ENCODE peak calls at places on chromosomes 6 and 20, in six cellular contexts. A is ureter, W is GM23338, Q is fibroblast of pulmonary artery, R is GM20000, V is SW 1271. Y is an unnamed sample.

GRCh38 chr6:35561113-35561512 is 48.4 kb upstream of the TULP1 start:
- DNase-seq in A (no peak), W (no peak), Q (no peak), R (no peak), V (no peak), Y (no peak)

GRCh38 chr6:151338816-151339215 is 52.5 kb downstream of the ZBTB2 start:
- DNase-seq in A (no peak), W (no peak), Q (no peak), R (no peak), V (no peak), Y (no peak)

GRCh38 chr20:23340524-23340923 is 10.1 kb upstream of the NXT1 start:
- DNase-seq in A (peak; percentile 81), W (peak; percentile 80), Q (peak; percentile 86), R (no peak), V (peak; percentile 18), Y (no peak)

GRCh38 chr6:88538130-88538706 is 372.1 kb upstream of the CNR1 start:
- DNase-seq in A (no peak), W (peak; percentile 79), Q (peak; percentile 12), R (peak; percentile 41), V (no peak), Y (no peak)

GRCh38 chr6:153392156-153392555 is 261.1 kb upstream of the RGS17 start:
- DNase-seq in A (no peak), W (no peak), Q (no peak), R (no peak), V (no peak), Y (no peak)

GRCh38 chr6:1538348-1538747 is 71.4 kb upstream of the FOXC1 start:
- DNase-seq in A (no peak), W (no peak), Q (no peak), R (no peak), V (no peak), Y (no peak)

GRCh38 chr20:8587246-8587645 is 455.2 kb downstream of the PLCB1 start:
- DNase-seq in A (no peak), W (no peak), Q (peak; percentile 32), R (no peak), V (no peak), Y (no peak)

GRCh38 chr6:152748843-152749242 is 1.8 kb upstream of the VIP start:
- DNase-seq in A (no peak), W (peak; percentile 44), Q (peak; percentile 51), R (no peak), V (no peak), Y (peak; percentile 5)

GRCh38 chr6:31094389-31094881 is 17.9 kb downstream of the C6orf15 start:
- DNase-seq in A (no peak), W (no peak), Q (peak; percentile 48), R (no peak), V (no peak), Y (no peak)

GRCh38 chr6:158684745-158685355 is 35.0 kb downstream of the SYTL3 start:
- DNase-seq in A (no peak), W (no peak), Q (no peak), R (no peak), V (no peak), Y (no peak)

GRCh38 chr6:13012977-13013680 is 296.6 kb downstream of the PHACTR1 start:
- DNase-seq in A (no peak), W (peak; percentile 90), Q (peak; percentile 7), R (peak; percentile 22), V (no peak), Y (no peak)

GRCh38 chr6:1832844-1833787 is 223.4 kb downstream of the FOXC1 start:
- DNase-seq in A (peak; percentile 52), W (no peak), Q (peak; percentile 55), R (no peak), V (no peak), Y (no peak)

GRCh38 chr6:4553387-4553786 is 222.8 kb upstream of the CDYL start:
- DNase-seq in A (no peak), W (no peak), Q (peak; percentile 79), R (no peak), V (no peak), Y (peak; percentile 10)

GRCh38 chr6:87832025-87832825 is 130.2 kb upstream of the AKIRIN2 start:
- DNase-seq in A (no peak), W (peak; percentile 50), Q (peak; percentile 29), R (peak; percentile 36), V (no peak), Y (peak; percentile 57)

GRCh38 chr6:149271348-149272340 is 45.9 kb upstream of the TAB2 start:
- DNase-seq in A (no peak), W (no peak), Q (peak; percentile 61), R (peak; percentile 56), V (no peak), Y (peak; percentile 72)

GRCh38 chr6:24391756-24392405 is 10.9 kb upstream of the MRS2 start:
- DNase-seq in A (no peak), W (no peak), Q (no peak), R (peak; percentile 62), V (no peak), Y (peak; percentile 42)

GRCh38 chr6:159311618-159312017 is 142.4 kb downstream of the FNDC1 start:
- DNase-seq in A (no peak), W (peak; percentile 53), Q (no peak), R (no peak), V (no peak), Y (no peak)

GRCh38 chr20:21613512-21613911 is 92.0 kb upstream of the PAX1 start:
- DNase-seq in A (no peak), W (no peak), Q (no peak), R (no peak), V (no peak), Y (no peak)

GRCh38 chr20:33490023-33490933 is at the start of gene CBFA2T2:
- DNase-seq in A (no peak), W (no peak), Q (peak; percentile 61), R (peak; percentile 48), V (peak; percentile 76), Y (peak; percentile 78)

GRCh38 chr6:170277893-170278742 is 12.8 kb downstream of the DLL1 start:
- DNase-seq in A (no peak), W (peak; percentile 55), Q (no peak), R (no peak), V (no peak), Y (no peak)